ENCODE peak calls at places on chromosomes 3 and 15, in ten cellular contexts. One of them, this sample, is unnamed.

GRCh38 chr3:61903931-61904657 is 342.7 kb downstream of the PTPRG start:
- DNase-seq in uterus: no peak
- DNase-seq in esophagus muscularis mucosa: no peak
- DNase-seq in HepG2: no peak
- DNase-seq in IMR-90: peak; percentile 37
- DNase-seq in stomach: peak; percentile 34
- DNase-seq in prostate gland: no peak
- DNase-seq in heart left ventricle: no peak
- DNase-seq in A549: no peak
- DNase-seq in gastrocnemius medialis: peak; percentile 30
- DNase-seq in this sample: no peak

GRCh38 chr15:66937588-66937987 is 127.8 kb upstream of the SMAD3 start:
- DNase-seq in uterus: no peak
- DNase-seq in esophagus muscularis mucosa: no peak
- DNase-seq in HepG2: no peak
- DNase-seq in IMR-90: no peak
- DNase-seq in stomach: no peak
- DNase-seq in prostate gland: no peak
- DNase-seq in heart left ventricle: no peak
- DNase-seq in A549: no peak
- DNase-seq in gastrocnemius medialis: no peak
- DNase-seq in this sample: no peak

GRCh38 chr3:155326249-155326648 is 32.8 kb upstream of the STRIT1 start:
- DNase-seq in uterus: no peak
- DNase-seq in esophagus muscularis mucosa: no peak
- DNase-seq in HepG2: no peak
- DNase-seq in IMR-90: no peak
- DNase-seq in stomach: no peak
- DNase-seq in prostate gland: no peak
- DNase-seq in heart left ventricle: no peak
- DNase-seq in A549: no peak
- DNase-seq in gastrocnemius medialis: no peak
- DNase-seq in this sample: no peak

GRCh38 chr3:159169828-159170227 is 368.0 kb downstream of the MFSD1 start:
- DNase-seq in uterus: no peak
- DNase-seq in esophagus muscularis mucosa: no peak
- DNase-seq in HepG2: peak; percentile 3
- DNase-seq in IMR-90: peak; percentile 53
- DNase-seq in stomach: no peak
- DNase-seq in prostate gland: no peak
- DNase-seq in heart left ventricle: no peak
- DNase-seq in A549: peak; percentile 16
- DNase-seq in gastrocnemius medialis: no peak
- DNase-seq in this sample: no peak

GRCh38 chr3:47870702-47871255 is 67.8 kb downstream of the DHX30 start:
- DNase-seq in uterus: no peak
- DNase-seq in esophagus muscularis mucosa: no peak
- DNase-seq in HepG2: no peak
- DNase-seq in IMR-90: no peak
- DNase-seq in stomach: no peak
- DNase-seq in prostate gland: no peak
- DNase-seq in heart left ventricle: no peak
- DNase-seq in A549: no peak
- DNase-seq in gastrocnemius medialis: no peak
- DNase-seq in this sample: no peak

GRCh38 chr3:43017593-43018195 is 38.6 kb downstream of the GASK1A start:
- DNase-seq in uterus: no peak
- DNase-seq in esophagus muscularis mucosa: no peak
- DNase-seq in HepG2: no peak
- DNase-seq in IMR-90: no peak
- DNase-seq in stomach: no peak
- DNase-seq in prostate gland: no peak
- DNase-seq in heart left ventricle: no peak
- DNase-seq in A549: no peak
- DNase-seq in gastrocnemius medialis: no peak
- DNase-seq in this sample: no peak

GRCh38 chr3:16363636-16364035 is 98.6 kb downstream of the OXNAD1 start:
- DNase-seq in uterus: no peak
- DNase-seq in esophagus muscularis mucosa: no peak
- DNase-seq in HepG2: no peak
- DNase-seq in IMR-90: no peak
- DNase-seq in stomach: no peak
- DNase-seq in prostate gland: no peak
- DNase-seq in heart left ventricle: no peak
- DNase-seq in A549: no peak
- DNase-seq in gastrocnemius medialis: no peak
- DNase-seq in this sample: no peak

GRCh38 chr3:158108596-158108995 is 1.3 kb upstream of the RSRC1 start:
- DNase-seq in uterus: no peak
- DNase-seq in esophagus muscularis mucosa: no peak
- DNase-seq in HepG2: no peak
- DNase-seq in IMR-90: no peak
- DNase-seq in stomach: no peak
- DNase-seq in prostate gland: no peak
- DNase-seq in heart left ventricle: no peak
- DNase-seq in A549: no peak
- DNase-seq in gastrocnemius medialis: no peak
- DNase-seq in this sample: no peak

GRCh38 chr3:54780336-54780735 is 147.5 kb downstream of the LRTM1 start:
- DNase-seq in uterus: no peak
- DNase-seq in esophagus muscularis mucosa: no peak
- DNase-seq in HepG2: no peak
- DNase-seq in IMR-90: no peak
- DNase-seq in stomach: no peak
- DNase-seq in prostate gland: no peak
- DNase-seq in heart left ventricle: no peak
- DNase-seq in A549: no peak
- DNase-seq in gastrocnemius medialis: no peak
- DNase-seq in this sample: no peak

GRCh38 chr3:54785976-54786375 is 141.9 kb downstream of the LRTM1 start:
- DNase-seq in uterus: no peak
- DNase-seq in esophagus muscularis mucosa: no peak
- DNase-seq in HepG2: no peak
- DNase-seq in IMR-90: no peak
- DNase-seq in stomach: no peak
- DNase-seq in prostate gland: no peak
- DNase-seq in heart left ventricle: no peak
- DNase-seq in A549: no peak
- DNase-seq in gastrocnemius medialis: no peak
- DNase-seq in this sample: no peak

GRCh38 chr3:54781728-54782127 is 146.1 kb downstream of the LRTM1 start:
- DNase-seq in uterus: no peak
- DNase-seq in esophagus muscularis mucosa: no peak
- DNase-seq in HepG2: no peak
- DNase-seq in IMR-90: no peak
- DNase-seq in stomach: no peak
- DNase-seq in prostate gland: no peak
- DNase-seq in heart left ventricle: no peak
- DNase-seq in A549: no peak
- DNase-seq in gastrocnemius medialis: no peak
- DNase-seq in this sample: no peak

GRCh38 chr3:54784021-54784420 is 143.8 kb downstream of the LRTM1 start:
- DNase-seq in uterus: no peak
- DNase-seq in esophagus muscularis mucosa: no peak
- DNase-seq in HepG2: no peak
- DNase-seq in IMR-90: no peak
- DNase-seq in stomach: no peak
- DNase-seq in prostate gland: no peak
- DNase-seq in heart left ventricle: no peak
- DNase-seq in A549: no peak
- DNase-seq in gastrocnemius medialis: no peak
- DNase-seq in this sample: peak; percentile 48

DNA sequence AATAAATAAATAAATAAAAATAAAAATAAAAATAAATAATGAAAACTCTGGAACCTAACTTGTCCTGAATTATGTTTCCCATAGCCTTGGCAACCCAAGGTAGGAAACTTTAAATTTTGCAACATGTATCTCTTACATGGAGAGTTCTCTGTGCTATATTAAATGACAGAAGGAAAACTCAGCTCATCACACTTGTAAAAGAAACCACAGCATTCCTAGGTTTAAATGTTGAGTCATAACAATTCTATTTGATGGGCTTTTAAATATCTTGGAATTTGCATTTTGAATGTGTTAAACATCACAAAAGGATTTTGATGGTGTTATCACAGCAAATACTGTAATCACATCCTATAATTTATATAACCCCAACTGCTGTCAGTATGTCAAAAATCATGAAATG is 144.2 kb downstream of the LRTM1 start:
- DNase-seq in uterus: no peak
- DNase-seq in esophagus muscularis mucosa: no peak
- DNase-seq in HepG2: no peak
- DNase-seq in IMR-90: no peak
- DNase-seq in stomach: no peak
- DNase-seq in prostate gland: no peak
- DNase-seq in heart left ventricle: no peak
- DNase-seq in A549: no peak
- DNase-seq in gastrocnemius medialis: no peak
- DNase-seq in this sample: no peak
- TF ChIP-seq POLR2A in uterus: no peak
- TF ChIP-seq POLR2A in esophagus muscularis mucosa: no peak
- TF ChIP-seq POLR2A in HepG2: no peak
- TF ChIP-seq POLR2A in IMR-90: no peak
- TF ChIP-seq POLR2A in stomach: no peak
- TF ChIP-seq POLR2A in prostate gland: no peak
- TF ChIP-seq POLR2A in heart left ventricle: no peak
- TF ChIP-seq POLR2A in A549: no peak
- TF ChIP-seq POLR2A in gastrocnemius medialis: no peak
- TF ChIP-seq POLR2A in this sample: no peak

GRCh38 chr15:65576669-65577068 is 34.3 kb downstream of the INTS14 start:
- DNase-seq in uterus: no peak
- DNase-seq in esophagus muscularis mucosa: no peak
- DNase-seq in HepG2: no peak
- DNase-seq in IMR-90: peak; percentile 57
- DNase-seq in stomach: no peak
- DNase-seq in prostate gland: no peak
- DNase-seq in heart left ventricle: no peak
- DNase-seq in A549: no peak
- DNase-seq in gastrocnemius medialis: no peak
- DNase-seq in this sample: no peak

GRCh38 chr15:65580287-65580686 is 30.6 kb downstream of the INTS14 start:
- DNase-seq in uterus: no peak
- DNase-seq in esophagus muscularis mucosa: no peak
- DNase-seq in HepG2: peak; percentile 21
- DNase-seq in IMR-90: peak; percentile 86
- DNase-seq in stomach: no peak
- DNase-seq in prostate gland: no peak
- DNase-seq in heart left ventricle: no peak
- DNase-seq in A549: peak; percentile 50
- DNase-seq in gastrocnemius medialis: no peak
- DNase-seq in this sample: no peak

GRCh38 chr15:65577129-65577996 is 33.6 kb downstream of the INTS14 start:
- DNase-seq in uterus: no peak
- DNase-seq in esophagus muscularis mucosa: no peak
- DNase-seq in HepG2: no peak
- DNase-seq in IMR-90: no peak
- DNase-seq in stomach: no peak
- DNase-seq in prostate gland: peak; percentile 9
- DNase-seq in heart left ventricle: no peak
- DNase-seq in A549: no peak
- DNase-seq in gastrocnemius medialis: no peak
- DNase-seq in this sample: no peak

GRCh38 chr15:65579762-65580161 is 31.2 kb downstream of the INTS14 start:
- DNase-seq in uterus: no peak
- DNase-seq in esophagus muscularis mucosa: no peak
- DNase-seq in HepG2: no peak
- DNase-seq in IMR-90: no peak
- DNase-seq in stomach: no peak
- DNase-seq in prostate gland: no peak
- DNase-seq in heart left ventricle: no peak
- DNase-seq in A549: no peak
- DNase-seq in gastrocnemius medialis: no peak
- DNase-seq in this sample: no peak

DNA sequence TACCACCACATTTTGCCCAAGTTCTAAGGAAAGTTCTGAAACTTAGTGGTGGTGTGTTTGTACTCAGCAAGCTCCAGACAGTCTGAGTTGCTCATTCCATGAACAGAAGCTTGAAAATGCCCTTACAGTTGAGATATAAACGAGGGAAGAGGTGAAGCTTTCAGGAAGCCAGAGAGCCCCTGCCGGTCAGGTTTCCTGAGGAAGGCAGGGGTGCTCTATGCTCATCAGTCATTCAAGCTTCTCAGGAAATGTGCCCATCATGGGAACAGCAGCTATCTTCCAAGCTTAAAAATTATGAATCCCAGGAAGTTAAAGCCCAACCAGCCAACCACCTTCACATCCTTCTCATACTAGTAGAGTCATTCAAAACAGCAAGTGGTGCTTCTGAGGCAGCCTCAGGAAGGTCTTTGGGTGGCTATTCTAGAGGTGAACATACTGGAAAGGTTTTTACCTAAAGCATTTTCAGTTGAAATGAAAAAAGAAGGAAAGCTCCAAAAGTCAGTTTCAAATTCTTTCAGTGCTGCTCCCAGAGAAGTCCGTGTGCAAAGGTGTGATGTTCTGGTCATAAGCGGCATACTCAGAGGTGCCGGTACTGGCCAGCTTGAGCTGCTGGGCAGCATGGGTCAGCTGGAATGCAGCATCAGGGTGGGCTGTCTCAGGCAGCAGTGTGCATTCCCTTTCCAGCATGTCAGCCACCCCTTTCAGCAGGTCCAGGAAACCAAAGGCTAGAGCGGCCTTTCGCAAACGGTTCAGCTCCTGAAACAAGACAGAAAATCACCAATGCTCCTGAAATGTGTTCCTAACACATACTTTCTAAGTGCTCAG is 31.8 kb downstream of the INTS14 start:
- DNase-seq in uterus: no peak
- DNase-seq in esophagus muscularis mucosa: no peak
- DNase-seq in HepG2: no peak
- DNase-seq in IMR-90: no peak
- DNase-seq in stomach: no peak
- DNase-seq in prostate gland: no peak
- DNase-seq in heart left ventricle: no peak
- DNase-seq in A549: no peak
- DNase-seq in gastrocnemius medialis: no peak
- DNase-seq in this sample: no peak
- H3K27ac ChIP-seq in uterus: peak overlapping the region; percentile 38
- H3K27ac ChIP-seq in esophagus muscularis mucosa: no peak overlapping the region
- H3K27ac ChIP-seq in HepG2: no peak overlapping the region
- H3K27ac ChIP-seq in IMR-90: no peak overlapping the region
- H3K27ac ChIP-seq in stomach: no peak overlapping the region
- H3K27ac ChIP-seq in prostate gland: no peak overlapping the region
- H3K27ac ChIP-seq in heart left ventricle: no peak overlapping the region
- H3K27ac ChIP-seq in A549: no peak overlapping the region
- H3K27ac ChIP-seq in gastrocnemius medialis: no peak overlapping the region
- H3K27ac ChIP-seq in this sample: no peak overlapping the region

DNA sequence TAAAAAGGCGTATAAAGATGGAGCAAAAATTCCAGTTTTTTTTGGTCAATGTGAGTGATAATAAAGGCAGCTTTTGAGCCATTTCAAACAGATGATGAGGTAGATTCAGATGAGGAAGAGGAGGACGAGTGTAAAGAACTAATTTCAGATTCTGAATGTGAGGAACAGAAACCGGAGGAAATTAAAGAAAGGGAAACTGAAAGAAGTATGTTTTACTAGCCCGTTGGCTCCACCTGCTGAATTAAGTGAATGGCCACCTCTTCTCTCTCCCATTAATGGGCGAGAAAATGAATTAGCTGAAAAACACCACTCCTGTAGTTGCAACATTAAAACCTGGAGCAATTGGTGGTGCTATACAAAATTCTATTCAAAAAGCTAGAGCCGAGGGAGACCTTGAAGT is 55.4 kb downstream of the CYP19A1 start:
- DNase-seq in uterus: no peak
- DNase-seq in esophagus muscularis mucosa: no peak
- DNase-seq in HepG2: no peak
- DNase-seq in IMR-90: no peak
- DNase-seq in stomach: no peak
- DNase-seq in prostate gland: no peak
- DNase-seq in heart left ventricle: no peak
- DNase-seq in A549: no peak
- DNase-seq in gastrocnemius medialis: no peak
- DNase-seq in this sample: no peak
- TF ChIP-seq CTCF in uterus: no peak
- TF ChIP-seq CTCF in esophagus muscularis mucosa: no peak
- TF ChIP-seq CTCF in HepG2: no peak
- TF ChIP-seq CTCF in IMR-90: no peak
- TF ChIP-seq CTCF in stomach: no peak
- TF ChIP-seq CTCF in prostate gland: no peak
- TF ChIP-seq CTCF in heart left ventricle: no peak
- TF ChIP-seq CTCF in A549: no peak
- TF ChIP-seq CTCF in gastrocnemius medialis: no peak
- TF ChIP-seq CTCF in this sample: no peak

GRCh38 chr3:53219897-53220483 is 35.8 kb downstream of the TKT start:
- DNase-seq in uterus: peak; percentile 56
- DNase-seq in esophagus muscularis mucosa: no peak
- DNase-seq in HepG2: peak; percentile 76
- DNase-seq in IMR-90: peak; percentile 72
- DNase-seq in stomach: peak; percentile 90
- DNase-seq in prostate gland: peak; percentile 72
- DNase-seq in heart left ventricle: peak; percentile 82
- DNase-seq in A549: peak; percentile 74
- DNase-seq in gastrocnemius medialis: peak; percentile 48
- DNase-seq in this sample: peak; percentile 88
- TF ChIP-seq POLR2A in uterus: no peak
- TF ChIP-seq POLR2A in esophagus muscularis mucosa: no peak
- TF ChIP-seq POLR2A in HepG2: no peak
- TF ChIP-seq POLR2A in IMR-90: peak; percentile 39
- TF ChIP-seq POLR2A in stomach: no peak
- TF ChIP-seq POLR2A in prostate gland: no peak
- TF ChIP-seq POLR2A in heart left ventricle: no peak
- TF ChIP-seq POLR2A in A549: no peak
- TF ChIP-seq POLR2A in gastrocnemius medialis: no peak
- TF ChIP-seq POLR2A in this sample: no peak

This sample was measured in transverse colon.